ENCODE peak calls at places on chromosomes 12 and 14, in ten cellular contexts. R is stimulated activated CD4-positive, alpha-beta T cell treated with anti-CD3 and anti-CD28 coated beads, Interleukin-1b, Interleukin-23, amount 100 ng/mL, for 4 hours; G is skeletal muscle cell; N is cardiac muscle cell; Z is hypothalamus; A is GM19239; E is activated naive CD8-positive, alpha-beta T cell treated with anti-CD3 and anti-CD28 coated beads, Interleukin-2, amount 50 U/mL, for 24 hours; B is stimulated activated CD8-positive, alpha-beta memory T cell treated with anti-CD3 and anti-CD28 coated beads, Interleukin-7, amount 100 ng/mL, for 4 hours; D is Kasumi-1; H is heart right ventricle. W is an unnamed sample.

GRCh38 chr12:127230843-127231260 is 1036.1 kb upstream of the TMEM132C start:
- DNase-seq in Z (no peak), E (no peak), H (no peak), B (no peak), R (no peak), D (no peak), N (peak), A (no peak), G (peak), W (peak)

GRCh38 chr12:7131502-7131866 is 1.3 kb downstream of the CLSTN3 start:
- DNase-seq in N (no peak), H (no peak), E (peak), B (no peak), R (no peak), Z (no peak), D (peak), G (no peak), A (no peak), W (no peak)

GRCh38 chr12:2640281-2640680 is 154.5 kb upstream of the FKBP4 start:
- DNase-seq in H (no peak), D (no peak), B (no peak), N (no peak), G (no peak), E (no peak), R (no peak), Z (no peak), A (no peak), W (no peak)

GRCh38 chr12:77239617-77240016 is 174.2 kb upstream of the E2F7 start:
- DNase-seq in E (no peak), R (no peak), B (no peak), A (no peak), D (no peak), Z (no peak), H (no peak), G (no peak), N (no peak), W (no peak)

GRCh38 chr12:18895946-18896345 is 158.0 kb downstream of the CAPZA3 start:
- DNase-seq in E (no peak), G (no peak), Z (no peak), A (no peak), N (peak), R (no peak), D (no peak), B (no peak), H (peak), W (no peak)

GRCh38 chr12:88893801-88894200 is 313.5 kb upstream of the KITLG start:
- DNase-seq in D (no peak), Z (no peak), G (no peak), H (no peak), A (no peak), B (no peak), R (no peak), E (no peak), N (no peak), W (no peak)

GRCh38 chr14:72516936-72517408 is 376.9 kb downstream of the DPF3 start:
- DNase-seq in N (peak), B (peak), G (peak), Z (no peak), D (peak), H (peak), A (no peak), R (peak), E (peak), W (peak)

GRCh38 chr12:32399373-32400113 is at the start of gene FGD4:
- DNase-seq in N (peak), A (peak), R (peak), Z (peak), E (peak), B (no peak), H (peak), D (peak), G (peak), W (no peak)

GRCh38 chr14:94158239-94158888 is 15.8 kb upstream of the PPP4R4 start:
- DNase-seq in A (no peak), E (no peak), G (no peak), Z (no peak), R (no peak), B (no peak), D (no peak), N (no peak), H (no peak), W (no peak)

GRCh38 chr12:78959556-78959955 is 95.0 kb downstream of the SYT1 start:
- DNase-seq in G (no peak), D (no peak), A (no peak), B (no peak), N (peak), H (no peak), Z (no peak), R (no peak), E (no peak), W (no peak)

GRCh38 chr14:105499256-105500035 is 8.4 kb downstream of the TEDC1 start:
- DNase-seq in A (no peak), G (no peak), D (no peak), H (peak), R (no peak), E (no peak), B (no peak), Z (peak), N (no peak), W (no peak)

W was measured in BJ.